ENCODE peak calls at places on chromosomes 5 and 9, in eight cellular contexts. One of them, this sample, is unnamed.

GRCh38 chr9:121566401-121567141 is 66.9 kb upstream of the GGTA1 start:
- DNase-seq in HCT116: no peak
- DNase-seq in IMR-90: peak; percentile 79
- DNase-seq in prostate gland: no peak
- DNase-seq in K562: no peak
- DNase-seq in heart left ventricle: peak; percentile 66
- DNase-seq in GM12892: no peak
- DNase-seq in adrenal gland: no peak
- DNase-seq in this sample: peak; percentile 52

GRCh38 chr9:112881366-112881765 is 9.3 kb downstream of the SLC46A2 start:
- DNase-seq in HCT116: no peak
- DNase-seq in IMR-90: peak; percentile 81
- DNase-seq in prostate gland: no peak
- DNase-seq in K562: no peak
- DNase-seq in heart left ventricle: no peak
- DNase-seq in GM12892: no peak
- DNase-seq in adrenal gland: no peak
- DNase-seq in this sample: no peak

GRCh38 chr5:79697222-79698164 is 7.9 kb downstream of the CMYA5 start:
- DNase-seq in HCT116: no peak
- DNase-seq in IMR-90: peak; percentile 65
- DNase-seq in prostate gland: no peak
- DNase-seq in K562: peak; percentile 59
- DNase-seq in heart left ventricle: peak; percentile 60
- DNase-seq in GM12892: no peak
- DNase-seq in adrenal gland: peak; percentile 32
- DNase-seq in this sample: peak; percentile 48

GRCh38 chr9:98884849-98885248 is 58.9 kb upstream of the COL15A1 start:
- DNase-seq in HCT116: no peak
- DNase-seq in IMR-90: no peak
- DNase-seq in prostate gland: no peak
- DNase-seq in K562: no peak
- DNase-seq in heart left ventricle: no peak
- DNase-seq in GM12892: no peak
- DNase-seq in adrenal gland: no peak
- DNase-seq in this sample: no peak

GRCh38 chr9:31590091-31590490 is 794.4 kb upstream of the ACO1 start:
- DNase-seq in HCT116: no peak
- DNase-seq in IMR-90: no peak
- DNase-seq in prostate gland: no peak
- DNase-seq in K562: no peak
- DNase-seq in heart left ventricle: no peak
- DNase-seq in GM12892: no peak
- DNase-seq in adrenal gland: peak; percentile 2
- DNase-seq in this sample: no peak

GRCh38 chr5:103522586-103522985 is 40.0 kb downstream of the NUDT12 start:
- DNase-seq in HCT116: no peak
- DNase-seq in IMR-90: no peak
- DNase-seq in prostate gland: no peak
- DNase-seq in K562: no peak
- DNase-seq in heart left ventricle: no peak
- DNase-seq in GM12892: no peak
- DNase-seq in adrenal gland: no peak
- DNase-seq in this sample: no peak

GRCh38 chr9:87725356-87725899 is 491 bp upstream of the CTSL start:
- DNase-seq in HCT116: no peak
- DNase-seq in IMR-90: peak; percentile 23
- DNase-seq in prostate gland: no peak
- DNase-seq in K562: peak; percentile 41
- DNase-seq in heart left ventricle: peak; percentile 43
- DNase-seq in GM12892: no peak
- DNase-seq in adrenal gland: peak; percentile 23
- DNase-seq in this sample: peak; percentile 58

GRCh38 chr9:116000748-116001329 is 152.8 kb upstream of the PAPPA start:
- DNase-seq in HCT116: peak; percentile 48
- DNase-seq in IMR-90: no peak
- DNase-seq in prostate gland: no peak
- DNase-seq in K562: peak; percentile 10
- DNase-seq in heart left ventricle: no peak
- DNase-seq in GM12892: no peak
- DNase-seq in adrenal gland: peak; percentile 7
- DNase-seq in this sample: no peak

GRCh38 chr5:68419637-68420452 is 204.3 kb downstream of the PIK3R1 start:
- DNase-seq in HCT116: no peak
- DNase-seq in IMR-90: no peak
- DNase-seq in prostate gland: no peak
- DNase-seq in K562: peak; percentile 73
- DNase-seq in heart left ventricle: no peak
- DNase-seq in GM12892: no peak
- DNase-seq in adrenal gland: peak; percentile 21
- DNase-seq in this sample: no peak

GRCh38 chr9:124352616-124353015 is 62.6 kb downstream of the PSMB7 start:
- DNase-seq in HCT116: no peak
- DNase-seq in IMR-90: peak; percentile 29
- DNase-seq in prostate gland: no peak
- DNase-seq in K562: no peak
- DNase-seq in heart left ventricle: no peak
- DNase-seq in GM12892: no peak
- DNase-seq in adrenal gland: no peak
- DNase-seq in this sample: peak; percentile 13
- TF ChIP-seq POLR2A in HCT116: no peak
- TF ChIP-seq POLR2A in IMR-90: no peak
- TF ChIP-seq POLR2A in prostate gland: no peak
- TF ChIP-seq POLR2A in K562: no peak
- TF ChIP-seq POLR2A in heart left ventricle: no peak
- TF ChIP-seq POLR2A in GM12892: peak; percentile 20
- TF ChIP-seq POLR2A in adrenal gland: no peak
- TF ChIP-seq POLR2A in this sample: no peak

GRCh38 chr9:72168075-72168474 is 18.8 kb downstream of the GDA start:
- DNase-seq in HCT116: no peak
- DNase-seq in IMR-90: no peak
- DNase-seq in prostate gland: no peak
- DNase-seq in K562: no peak
- DNase-seq in heart left ventricle: no peak
- DNase-seq in GM12892: no peak
- DNase-seq in adrenal gland: no peak
- DNase-seq in this sample: no peak
- TF ChIP-seq POLR2A in HCT116: no peak
- TF ChIP-seq POLR2A in IMR-90: no peak
- TF ChIP-seq POLR2A in prostate gland: no peak
- TF ChIP-seq POLR2A in K562: no peak
- TF ChIP-seq POLR2A in heart left ventricle: no peak
- TF ChIP-seq POLR2A in GM12892: no peak
- TF ChIP-seq POLR2A in adrenal gland: no peak
- TF ChIP-seq POLR2A in this sample: no peak

GRCh38 chr5:77885501-77885900 is 109.4 kb upstream of the TBCA start:
- DNase-seq in HCT116: no peak
- DNase-seq in IMR-90: no peak
- DNase-seq in prostate gland: no peak
- DNase-seq in K562: no peak
- DNase-seq in heart left ventricle: no peak
- DNase-seq in GM12892: no peak
- DNase-seq in adrenal gland: no peak
- DNase-seq in this sample: no peak

GRCh38 chr5:77876862-77877502 is 100.8 kb upstream of the TBCA start:
- DNase-seq in HCT116: no peak
- DNase-seq in IMR-90: peak; percentile 18
- DNase-seq in prostate gland: no peak
- DNase-seq in K562: no peak
- DNase-seq in heart left ventricle: no peak
- DNase-seq in GM12892: no peak
- DNase-seq in adrenal gland: peak; percentile 16
- DNase-seq in this sample: no peak

GRCh38 chr5:77877516-77878070 is 101.5 kb upstream of the TBCA start:
- DNase-seq in HCT116: no peak
- DNase-seq in IMR-90: no peak
- DNase-seq in prostate gland: no peak
- DNase-seq in K562: no peak
- DNase-seq in heart left ventricle: no peak
- DNase-seq in GM12892: no peak
- DNase-seq in adrenal gland: no peak
- DNase-seq in this sample: no peak

GRCh38 chr5:77882670-77883257 is 106.6 kb upstream of the TBCA start:
- DNase-seq in HCT116: no peak
- DNase-seq in IMR-90: peak; percentile 92
- DNase-seq in prostate gland: no peak
- DNase-seq in K562: no peak
- DNase-seq in heart left ventricle: no peak
- DNase-seq in GM12892: no peak
- DNase-seq in adrenal gland: no peak
- DNase-seq in this sample: no peak

GRCh38 chr5:77881528-77881927 is 105.4 kb upstream of the TBCA start:
- DNase-seq in HCT116: no peak
- DNase-seq in IMR-90: peak; percentile 18
- DNase-seq in prostate gland: no peak
- DNase-seq in K562: peak; percentile 48
- DNase-seq in heart left ventricle: no peak
- DNase-seq in GM12892: no peak
- DNase-seq in adrenal gland: no peak
- DNase-seq in this sample: no peak
- TF ChIP-seq POLR2A in HCT116: no peak
- TF ChIP-seq POLR2A in IMR-90: no peak
- TF ChIP-seq POLR2A in prostate gland: no peak
- TF ChIP-seq POLR2A in K562: no peak
- TF ChIP-seq POLR2A in heart left ventricle: no peak
- TF ChIP-seq POLR2A in GM12892: no peak
- TF ChIP-seq POLR2A in adrenal gland: no peak
- TF ChIP-seq POLR2A in this sample: no peak

GRCh38 chr9:95508242-95508967 is 8.4 kb downstream of the PTCH1 start:
- DNase-seq in HCT116: no peak
- DNase-seq in IMR-90: no peak
- DNase-seq in prostate gland: no peak
- DNase-seq in K562: no peak
- DNase-seq in heart left ventricle: no peak
- DNase-seq in GM12892: no peak
- DNase-seq in adrenal gland: peak; percentile 24
- DNase-seq in this sample: peak; percentile 59
- TF ChIP-seq POLR2A in HCT116: no peak
- TF ChIP-seq POLR2A in IMR-90: no peak
- TF ChIP-seq POLR2A in prostate gland: no peak
- TF ChIP-seq POLR2A in K562: no peak
- TF ChIP-seq POLR2A in heart left ventricle: no peak
- TF ChIP-seq POLR2A in GM12892: no peak
- TF ChIP-seq POLR2A in adrenal gland: no peak
- TF ChIP-seq POLR2A in this sample: no peak

DNA sequence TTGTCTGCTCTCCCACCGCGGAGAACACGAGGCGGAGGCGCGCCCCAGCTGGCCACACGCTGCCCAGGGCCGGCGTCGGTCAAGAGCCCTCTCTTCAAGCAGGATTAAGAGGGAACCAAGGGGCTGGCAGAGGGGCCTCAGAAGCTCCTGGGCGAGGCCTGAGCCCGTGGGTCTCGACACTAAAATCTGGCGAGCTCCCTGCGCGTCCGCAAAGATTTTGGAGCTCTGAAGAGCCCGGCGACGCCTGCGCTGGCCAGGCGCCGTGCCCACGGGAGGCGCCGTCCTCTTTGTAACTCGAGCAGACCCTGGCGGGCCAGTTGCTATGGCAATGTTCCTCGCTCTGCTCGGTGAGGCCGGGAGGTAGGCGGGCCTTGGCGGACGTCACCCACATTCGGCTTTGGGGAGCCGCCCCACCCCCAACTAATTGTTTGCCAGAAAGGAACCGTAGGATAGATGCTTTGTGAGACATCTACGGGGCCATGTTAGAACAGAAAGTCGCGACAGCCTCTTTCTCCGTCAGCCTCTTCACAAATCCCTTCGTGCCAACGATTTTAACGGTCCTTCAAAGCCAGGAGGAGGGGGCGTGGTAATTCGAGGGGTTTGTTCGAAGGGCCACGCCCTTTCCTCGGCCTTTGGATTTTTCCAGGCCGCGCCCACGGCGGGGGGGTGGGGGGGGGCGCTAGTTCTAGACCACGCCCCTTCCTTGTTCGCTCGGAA is 735 bp upstream of the CNOT8 start:
- DNase-seq in HCT116: peak; percentile 92
- DNase-seq in IMR-90: peak; percentile 96
- DNase-seq in prostate gland: peak; percentile 92
- DNase-seq in K562: peak; percentile 91
- DNase-seq in heart left ventricle: peak; percentile 94
- DNase-seq in GM12892: peak; percentile 69
- DNase-seq in adrenal gland: peak; percentile 98
- DNase-seq in this sample: peak; percentile 98
- TF ChIP-seq POLR2A in HCT116: peak; percentile 68
- TF ChIP-seq POLR2A in IMR-90: peak; percentile 80
- TF ChIP-seq POLR2A in prostate gland: peak; percentile 69
- TF ChIP-seq POLR2A in K562: peak; percentile 1
- TF ChIP-seq POLR2A in heart left ventricle: peak; percentile 72
- TF ChIP-seq POLR2A in GM12892: peak; percentile 62
- TF ChIP-seq POLR2A in adrenal gland: no peak
- TF ChIP-seq POLR2A in this sample: peak; percentile 70